ENCODE peak calls at places on chromosomes 11 and 22, in nine cellular contexts. E, Q, D, N, J, R, P, T and W are unnamed samples.

GRCh38 chr11:12100429-12100828 is 10.0 kb upstream of the MICAL2 start:
- DNase-seq in E (no peak), Q (no peak), D (no peak), N (no peak), J (no peak), R (no peak), P (no peak), T (no peak), W (no peak)

GRCh38 chr11:7546324-7546791 is 32.6 kb downstream of the PPFIBP2 start:
- DNase-seq in E (no peak), Q (no peak), D (no peak), N (no peak), J (no peak), R (no peak), P (no peak), T (no peak), W (no peak)

GRCh38 chr11:111977141-111978027 is 40.2 kb downstream of the DIXDC1 start:
- DNase-seq in E (peak), Q (peak), D (no peak), N (peak), J (no peak), R (no peak), P (peak), T (peak), W (peak)

GRCh38 chr11:88175004-88175706 is at the start of gene RAB38:
- DNase-seq in E (no peak), Q (no peak), D (no peak), N (peak), J (peak), R (no peak), P (no peak), T (peak), W (peak)

GRCh38 chr22:22425366-22425765 is 83.2 kb downstream of the ZNF280B start:
- DNase-seq in E (no peak), Q (no peak), D (no peak), N (no peak), J (peak), R (no peak), P (no peak), T (no peak), W (no peak)

GRCh38 chr11:34331329-34331728 is 26.5 kb downstream of the ABTB2 start:
- DNase-seq in E (peak), Q (no peak), D (no peak), N (no peak), J (peak), R (peak), P (peak), T (peak), W (no peak)

GRCh38 chr11:122167100-122167499 is 51.1 kb upstream of the BLID start:
- DNase-seq in E (peak), Q (no peak), D (no peak), N (no peak), J (no peak), R (no peak), P (no peak), T (no peak), W (no peak)

GRCh38 chr11:75345455-75346224 is 5.8 kb downstream of the ARRB1 start:
- DNase-seq in E (no peak), Q (no peak), D (no peak), N (no peak), J (no peak), R (no peak), P (no peak), T (no peak), W (no peak)

GRCh38 chr11:102592634-102593581 is 32.2 kb downstream of the MMP20 start:
- DNase-seq in E (no peak), Q (no peak), D (peak), N (no peak), J (no peak), R (peak), P (no peak), T (no peak), W (peak)

GRCh38 chr11:69837791-69838190 is 18.6 kb upstream of the FGF3 start:
- DNase-seq in E (no peak), Q (no peak), D (no peak), N (peak), J (no peak), R (no peak), P (no peak), T (no peak), W (no peak)

GRCh38 chr22:35192121-35192918 is 65.0 kb upstream of the HMGXB4 start:
- DNase-seq in E (no peak), Q (no peak), D (no peak), N (no peak), J (no peak), R (no peak), P (no peak), T (no peak), W (no peak)

GRCh38 chr11:37230865-37231264 is 632.8 kb upstream of the RAG2 start:
- DNase-seq in E (no peak), Q (no peak), D (no peak), N (no peak), J (no peak), R (no peak), P (no peak), T (no peak), W (no peak)

GRCh38 chr11:87463486-87464102 is 425.9 kb downstream of the TMEM135 start:
- DNase-seq in E (peak), Q (no peak), D (peak), N (no peak), J (peak), R (no peak), P (peak), T (peak), W (peak)

GRCh38 chr22:37487129-37487528 is 945 bp upstream of the MFNG start:
- DNase-seq in E (no peak), Q (no peak), D (no peak), N (no peak), J (no peak), R (no peak), P (no peak), T (no peak), W (no peak)

GRCh38 chr11:66181632-66182345 is 86.7 kb upstream of the RAB1B start:
- DNase-seq in E (no peak), Q (no peak), D (no peak), N (no peak), J (no peak), R (no peak), P (no peak), T (no peak), W (no peak)

GRCh38 chr11:17972987-17973386 is 39.9 kb downstream of the SERGEF start:
- DNase-seq in E (peak), Q (no peak), D (no peak), N (peak), J (no peak), R (peak), P (no peak), T (peak), W (no peak)

GRCh38 chr11:44775366-44776356 is 48.9 kb downstream of the TSPAN18 start:
- DNase-seq in E (peak), Q (peak), D (peak), N (peak), J (peak), R (no peak), P (peak), T (peak), W (no peak)

GRCh38 chr11:96168623-96169022 is 174.4 kb downstream of the MAML2 start:
- DNase-seq in E (peak), Q (no peak), D (no peak), N (peak), J (no peak), R (no peak), P (no peak), T (no peak), W (no peak)

GRCh38 chr11:102456381-102456780 is 3.8 kb upstream of the TMEM123 start:
- DNase-seq in E (no peak), Q (no peak), D (no peak), N (no peak), J (no peak), R (no peak), P (no peak), T (no peak), W (no peak)

GRCh38 chr11:64368673-64369074 is 9.7 kb downstream of the RPS6KA4 start:
- DNase-seq in E (no peak), Q (no peak), D (no peak), N (no peak), J (no peak), R (no peak), P (no peak), T (no peak), W (no peak)

GRCh38 chr11:83472831-83473230 is 186.7 kb upstream of the CCDC90B start:
- DNase-seq in E (no peak), Q (no peak), D (no peak), N (no peak), J (no peak), R (no peak), P (no peak), T (no peak), W (no peak)

GRCh38 chr11:1116666-1117390 is 40.9 kb upstream of the MUC5AC start:
- DNase-seq in E (no peak), Q (no peak), D (no peak), N (peak), J (no peak), R (no peak), P (no peak), T (no peak), W (no peak)

GRCh38 chr11:10496296-10496936 is 41.4 kb downstream of the AMPD3 start:
- DNase-seq in E (no peak), Q (no peak), D (no peak), N (peak), J (no peak), R (no peak), P (no peak), T (no peak), W (no peak)

GRCh38 chr11:2530855-2531200 is 86.0 kb downstream of the KCNQ1 start:
- DNase-seq in E (no peak), Q (no peak), D (no peak), N (peak), J (no peak), R (no peak), P (no peak), T (no peak), W (no peak)

GRCh38 chr11:108754901-108755625 is 90.2 kb downstream of the DDX10 start:
- DNase-seq in E (no peak), Q (no peak), D (no peak), N (peak), J (no peak), R (no peak), P (no peak), T (no peak), W (no peak)

GRCh38 chr22:45212992-45213751 is 27.5 kb downstream of the KIAA0930 start:
- DNase-seq in E (peak), Q (no peak), D (no peak), N (peak), J (no peak), R (no peak), P (no peak), T (no peak), W (no peak)

GRCh38 chr22:45006873-45007246 is 2.9 kb downstream of the PHF21B start:
- DNase-seq in E (no peak), Q (no peak), D (no peak), N (peak), J (no peak), R (no peak), P (no peak), T (peak), W (no peak)

GRCh38 chr22:25702571-25703167 is 39.3 kb upstream of the MYO18B start:
- DNase-seq in E (no peak), Q (no peak), D (no peak), N (no peak), J (no peak), R (no peak), P (no peak), T (no peak), W (no peak)

GRCh38 chr11:62504158-62504973 is 42.2 kb downstream of the AHNAK start:
- DNase-seq in E (no peak), Q (no peak), D (no peak), N (no peak), J (no peak), R (no peak), P (no peak), T (no peak), W (no peak)

GRCh38 chr11:65403607-65404121 is 17.2 kb downstream of the FRMD8 start:
- DNase-seq in E (no peak), Q (no peak), D (no peak), N (no peak), J (no peak), R (no peak), P (no peak), T (no peak), W (no peak)

GRCh38 chr11:87859583-87859982 is 315.7 kb downstream of the RAB38 start:
- DNase-seq in E (no peak), Q (no peak), D (no peak), N (no peak), J (no peak), R (no peak), P (peak), T (peak), W (no peak)

GRCh38 chr11:32897103-32897502 is 4.5 kb downstream of the QSER1 start:
- DNase-seq in E (no peak), Q (no peak), D (no peak), N (no peak), J (no peak), R (no peak), P (no peak), T (no peak), W (no peak)

GRCh38 chr11:62602141-62603071 is 741 bp upstream of the MTA2 start:
- DNase-seq in E (peak), Q (no peak), D (no peak), N (peak), J (peak), R (peak), P (peak), T (peak), W (peak)

GRCh38 chr22:48783821-48784266 is 1043.8 kb downstream of the BRD1 start:
- DNase-seq in E (no peak), Q (no peak), D (no peak), N (peak), J (no peak), R (no peak), P (no peak), T (no peak), W (no peak)

GRCh38 chr11:118876261-118876660 is 7.4 kb upstream of the CXCR5 start:
- DNase-seq in E (no peak), Q (no peak), D (no peak), N (no peak), J (no peak), R (no peak), P (no peak), T (no peak), W (peak)

GRCh38 chr11:130389315-130389935 is 39.0 kb downstream of the ADAMTS8 start:
- DNase-seq in E (no peak), Q (no peak), D (peak), N (no peak), J (no peak), R (no peak), P (no peak), T (peak), W (no peak)

GRCh38 chr11:134696455-134696854 is 284.4 kb upstream of the B3GAT1 start:
- DNase-seq in E (no peak), Q (no peak), D (no peak), N (no peak), J (no peak), R (no peak), P (no peak), T (no peak), W (no peak)

GRCh38 chr11:106988151-106988806 is 30.0 kb downstream of the GUCY1A2 start:
- DNase-seq in E (peak), Q (no peak), D (no peak), N (no peak), J (no peak), R (no peak), P (no peak), T (no peak), W (no peak)